ENCODE peak calls at places on chromosomes 6 and 20, in six cellular contexts. T is colonic mucosa; S is stimulated activated CD4-positive, alpha-beta T cell treated with anti-CD3 and anti-CD28 coated beads, Interleukin-1b, Interleukin-23, amount 100 ng/mL, for 48 hours; N is endothelial cell; Y is effector CD4-positive, alpha-beta T cell; C is chondrocyte. G is an unnamed sample.

GRCh38 chr20:623704-624103 is 13.6 kb upstream of the TCF15 start:
- DNase-seq in T (no peak), S (no peak), N (no peak), Y (no peak), C (no peak), G (no peak)

GRCh38 chr6:141666187-141666586 is 466.5 kb upstream of the GJE1 start:
- DNase-seq in T (no peak), S (no peak), N (no peak), Y (no peak), C (no peak), G (no peak)

GRCh38 chr6:129726650-129727049 is 16.7 kb upstream of the ARHGAP18 start:
- DNase-seq in T (no peak), S (no peak), N (no peak), Y (no peak), C (no peak), G (no peak)

GRCh38 chr20:35007891-35008290 is 52.2 kb downstream of the MYH7B start:
- DNase-seq in T (no peak), S (no peak), N (no peak), Y (no peak), C (peak), G (no peak)

GRCh38 chr20:36569847-36570429 is 3.5 kb upstream of the TGIF2 start:
- DNase-seq in T (no peak), S (no peak), N (no peak), Y (no peak), C (no peak), G (no peak)

GRCh38 chr6:105993769-105994521 is 92.2 kb upstream of the PRDM1 start:
- DNase-seq in T (peak), S (peak), N (no peak), Y (peak), C (no peak), G (no peak)

GRCh38 chr6:87723727-87724078 is 21.7 kb upstream of the AKIRIN2 start:
- DNase-seq in T (no peak), S (no peak), N (no peak), Y (no peak), C (no peak), G (no peak)

GRCh38 chr6:108452725-108453195 is 108.0 kb upstream of the FOXO3 start:
- DNase-seq in T (no peak), S (no peak), N (peak), Y (no peak), C (no peak), G (no peak)

GRCh38 chr6:137728386-137729349 is 138.4 kb upstream of the TNFAIP3 start:
- DNase-seq in T (no peak), S (no peak), N (no peak), Y (no peak), C (no peak), G (no peak)

GRCh38 chr20:46088409-46089075 is 1.2 kb downstream of the NCOA5 start:
- DNase-seq in T (no peak), S (no peak), N (no peak), Y (no peak), C (no peak), G (no peak)

GRCh38 chr20:47607208-47607613 is 105.5 kb downstream of the NCOA3 start:
- DNase-seq in T (no peak), S (no peak), N (no peak), Y (no peak), C (no peak), G (no peak)

GRCh38 chr6:90219168-90219985 is 77.3 kb downstream of the BACH2 start:
- DNase-seq in T (peak), S (no peak), N (peak), Y (peak), C (no peak), G (no peak)

GRCh38 chr6:15389079-15389758 is 143.3 kb downstream of the JARID2 start:
- DNase-seq in T (no peak), S (no peak), N (no peak), Y (no peak), C (no peak), G (no peak)

GRCh38 chr6:16591681-16592549 is 169.3 kb downstream of the ATXN1 start:
- DNase-seq in T (no peak), S (peak), N (no peak), Y (no peak), C (no peak), G (peak)